ENCODE peak calls at places on chromosomes 2 and 18, in six cellular contexts. G, D, O, T, Y and L are unnamed samples.

GRCh38 chr2:16716944-16717343 is 51.3 kb upstream of the CYRIA start:
- DNase-seq in G (no peak), D (no peak), O (no peak), T (no peak), Y (no peak), L (no peak)

GRCh38 chr2:105291981-105292380 is 37.6 kb downstream of the TGFBRAP1 start:
- DNase-seq in G (no peak), D (no peak), O (no peak), T (no peak), Y (no peak), L (no peak)

GRCh38 chr2:47050762-47051161 is 104.3 kb downstream of the STPG4 start:
- DNase-seq in G (no peak), D (no peak), O (no peak), T (peak; percentile 3), Y (no peak), L (no peak)

GRCh38 chr18:79422022-79422782 is 26.5 kb downstream of the NFATC1 start:
- DNase-seq in G (no peak), D (no peak), O (no peak), T (no peak), Y (no peak), L (no peak)

GRCh38 chr18:36035253-36035652 is 32.1 kb downstream of the RPRD1A start:
- DNase-seq in G (no peak), D (no peak), O (no peak), T (no peak), Y (no peak), L (no peak)

GRCh38 chr18:68925268-68925667 is 127.4 kb downstream of the CCDC102B start:
- DNase-seq in G (no peak), D (no peak), O (no peak), T (no peak), Y (peak; percentile 58), L (no peak)

GRCh38 chr2:217275091-217275490 is 415.2 kb upstream of the TNP1 start:
- DNase-seq in G (no peak), D (no peak), O (no peak), T (no peak), Y (no peak), L (no peak)

GRCh38 chr18:61679836-61680235 is 213.0 kb downstream of the RNF152 start:
- DNase-seq in G (no peak), D (no peak), O (no peak), T (no peak), Y (no peak), L (no peak)

GRCh38 chr2:128682266-128682665 is 363.6 kb upstream of the HS6ST1 start:
- DNase-seq in G (no peak), D (no peak), O (peak; percentile 32), T (no peak), Y (no peak), L (no peak)

GRCh38 chr2:113676651-113677050 is 49.6 kb downstream of the RABL2A start:
- DNase-seq in G (no peak), D (no peak), O (no peak), T (no peak), Y (no peak), L (no peak)

DNA sequence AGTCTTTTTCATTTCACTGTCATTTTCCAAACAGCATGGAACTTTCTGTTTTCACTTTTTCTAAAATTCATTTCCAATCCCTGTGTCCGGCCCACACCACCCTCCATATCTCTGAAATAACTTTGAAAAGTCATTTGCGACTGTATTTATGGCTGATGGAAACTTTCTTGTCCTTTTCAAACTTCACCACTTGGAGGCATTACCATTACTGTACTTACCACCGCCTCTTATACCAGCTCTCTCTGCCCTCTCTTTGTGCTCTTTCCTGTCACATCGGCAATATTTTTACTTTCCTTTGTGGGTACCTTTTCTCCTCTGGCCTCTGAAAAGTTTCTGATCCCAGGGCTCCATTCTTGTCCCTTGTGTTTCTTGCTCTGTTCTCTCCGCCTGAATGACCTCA is 39.5 kb upstream of the IL1RL1 start:
- DNase-seq in G (no peak), D (no peak), O (no peak), T (no peak), Y (no peak), L (no peak)
- TF ChIP-seq CTCF in G (no peak), D (no peak), O (no peak), T (no peak), Y (peak; percentile 45), L (no peak)

DNA sequence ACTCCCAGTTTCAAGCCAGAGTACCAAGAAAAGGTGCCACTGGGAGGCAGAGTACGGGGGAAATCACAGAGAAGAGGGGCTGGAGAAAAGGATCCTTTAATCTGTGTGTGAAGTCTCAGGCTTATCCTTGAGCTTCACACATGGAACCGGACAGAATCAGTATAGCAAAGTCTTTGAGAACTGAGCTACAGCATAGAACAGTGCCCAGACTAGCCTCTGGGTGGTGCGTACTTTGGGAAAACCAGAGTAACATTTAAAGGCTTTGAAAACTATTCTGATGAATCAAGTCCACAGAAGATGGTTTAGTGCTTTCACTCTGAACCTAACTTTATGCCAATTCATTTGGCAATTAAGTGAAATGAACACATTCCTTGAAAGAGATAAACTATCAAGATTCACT is 83.1 kb downstream of the BABAM2 start:
- DNase-seq in G (no peak), D (no peak), O (no peak), T (no peak), Y (no peak), L (no peak)
- TF ChIP-seq CTCF in G (no peak), D (peak; percentile 48), O (no peak), T (no peak), Y (peak; percentile 56), L (peak; percentile 46)

GRCh38 chr18:476368-476767 is 24.1 kb downstream of the COLEC12 start:
- DNase-seq in G (no peak), D (no peak), O (no peak), T (no peak), Y (no peak), L (no peak)
- TF ChIP-seq CTCF in G (no peak), D (no peak), O (no peak), T (no peak), Y (peak; percentile 45), L (no peak)

DNA sequence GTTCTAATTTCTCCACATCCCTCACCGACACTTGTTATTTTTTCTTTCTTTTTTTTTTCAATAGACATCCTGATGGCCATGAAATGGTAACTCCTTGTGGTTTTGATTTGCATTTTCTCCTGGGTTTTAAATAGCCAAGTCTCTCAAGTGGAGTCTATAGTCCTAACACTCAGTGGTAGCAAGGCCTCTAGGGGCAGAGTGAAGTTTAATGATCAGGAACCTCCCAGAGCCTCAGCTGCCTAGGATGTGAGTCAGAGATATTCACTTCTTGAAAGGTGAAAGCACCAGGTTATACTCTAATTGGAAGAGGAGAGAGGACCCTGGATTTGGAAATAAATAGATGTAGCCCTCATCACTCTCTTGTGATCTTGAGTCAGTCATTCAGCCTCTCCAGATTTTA is 62.7 kb upstream of the CAPN13 start:
- DNase-seq in G (no peak), D (no peak), O (no peak), T (no peak), Y (no peak), L (no peak)
- TF ChIP-seq CTCF in G (no peak), D (no peak), O (no peak), T (no peak), Y (peak; percentile 47), L (no peak)

GRCh38 chr2:75560022-75560767 is 544 bp downstream of the EVA1A start:
- DNase-seq in G (peak; percentile 7), D (no peak), O (no peak), T (no peak), Y (peak; percentile 85), L (no peak)
- TF ChIP-seq CTCF in G (no peak), D (peak; percentile 44), O (no peak), T (peak; percentile 36), Y (peak; percentile 63), L (peak; percentile 52)